ENCODE peak calls at places on chromosomes 12 and 14, in nine cellular contexts. T, J, Q, D, A, O, L, B and Y are unnamed samples.
A peak's percentile ranks its signal among the peaks of the same experiment; 100 is the strongest.

GRCh38 chr12:65594373-65594772 is 229.9 kb upstream of the HMGA2 start:
- DNase-seq in T (no peak), J (no peak), Q (no peak), D (no peak), A (no peak), O (no peak), L (no peak), B (no peak), Y (no peak)

GRCh38 chr12:12282761-12283160 is 15.9 kb upstream of the LRP6 start:
- DNase-seq in T (no peak), J (no peak), Q (no peak), D (no peak), A (no peak), O (no peak), L (peak; percentile 74), B (no peak), Y (no peak)

GRCh38 chr14:44963775-44964380 is 1.9 kb downstream of the TOGARAM1 start:
- DNase-seq in T (no peak), J (no peak), Q (no peak), D (no peak), A (no peak), O (no peak), L (peak; percentile 43), B (no peak), Y (no peak)

GRCh38 chr12:13592063-13592942 is 389.1 kb downstream of the GRIN2B start:
- DNase-seq in T (no peak), J (no peak), Q (no peak), D (no peak), A (no peak), O (no peak), L (no peak), B (no peak), Y (no peak)

GRCh38 chr12:101784376-101784775 is 45.1 kb upstream of the SYCP3 start:
- DNase-seq in T (no peak), J (no peak), Q (no peak), D (no peak), A (no peak), O (no peak), L (no peak), B (no peak), Y (no peak)

GRCh38 chr14:88621090-88621489 is 58.3 kb downstream of the ZC3H14 start:
- DNase-seq in T (no peak), J (no peak), Q (no peak), D (no peak), A (no peak), O (no peak), L (no peak), B (no peak), Y (no peak)

GRCh38 chr12:46983959-46984833 is 95.2 kb upstream of the PCED1B start:
- DNase-seq in T (no peak), J (no peak), Q (no peak), D (peak; percentile 7), A (no peak), O (peak; percentile 26), L (peak; percentile 82), B (no peak), Y (no peak)

GRCh38 chr14:39766397-39767000 is 334.3 kb upstream of the FBXO33 start:
- DNase-seq in T (no peak), J (no peak), Q (no peak), D (no peak), A (no peak), O (no peak), L (no peak), B (no peak), Y (no peak)

GRCh38 chr12:108568653-108569154 is 6.3 kb downstream of the ISCU start:
- DNase-seq in T (no peak), J (no peak), Q (no peak), D (peak; percentile 20), A (no peak), O (no peak), L (no peak), B (no peak), Y (no peak)

GRCh38 chr14:70735043-70735442 is 74.3 kb downstream of the MAP3K9 start:
- DNase-seq in T (no peak), J (no peak), Q (no peak), D (no peak), A (no peak), O (no peak), L (no peak), B (no peak), Y (no peak)

GRCh38 chr12:113853491-113853890 is 112.6 kb downstream of the RBM19 start:
- DNase-seq in T (no peak), J (no peak), Q (no peak), D (no peak), A (no peak), O (no peak), L (no peak), B (no peak), Y (no peak)

GRCh38 chr12:4610481-4610880 is 38.4 kb downstream of the AKAP3 start:
- DNase-seq in T (no peak), J (no peak), Q (no peak), D (no peak), A (no peak), O (no peak), L (no peak), B (no peak), Y (no peak)

GRCh38 chr14:76918751-76919421 is 92.7 kb downstream of the LRRC74A start:
- DNase-seq in T (peak; percentile 94), J (peak; percentile 98), Q (peak; percentile 96), D (no peak), A (peak; percentile 96), O (peak; percentile 77), L (peak; percentile 99), B (peak; percentile 96), Y (peak; percentile 97)

GRCh38 chr12:110015132-110015531 is 15.9 kb downstream of the ANKRD13A start:
- DNase-seq in T (no peak), J (no peak), Q (no peak), D (no peak), A (no peak), O (no peak), L (no peak), B (no peak), Y (no peak)

GRCh38 chr12:130226771-130227170 is 64.5 kb downstream of the FZD10 start:
- DNase-seq in T (peak; percentile 34), J (no peak), Q (no peak), D (no peak), A (no peak), O (no peak), L (no peak), B (no peak), Y (no peak)

GRCh38 chr12:118429703-118430383 is 53.5 kb downstream of the SUDS3 start:
- DNase-seq in T (no peak), J (no peak), Q (no peak), D (no peak), A (no peak), O (no peak), L (no peak), B (peak; percentile 69), Y (no peak)

GRCh38 chr12:69254046-69254445 is 14.7 kb downstream of the CPSF6 start:
- DNase-seq in T (no peak), J (no peak), Q (no peak), D (no peak), A (no peak), O (no peak), L (peak; percentile 70), B (no peak), Y (no peak)

GRCh38 chr12:127696963-127697362 is 570.0 kb upstream of the TMEM132C start:
- DNase-seq in T (no peak), J (no peak), Q (no peak), D (no peak), A (no peak), O (no peak), L (no peak), B (no peak), Y (no peak)

GRCh38 chr14:75249251-75249957 is 29.2 kb upstream of the FOS start:
- DNase-seq in T (no peak), J (no peak), Q (no peak), D (peak; percentile 83), A (no peak), O (no peak), L (no peak), B (peak; percentile 45), Y (no peak)

GRCh38 chr14:94681300-94682060 is 69.3 kb downstream of the SERPINA3 start:
- DNase-seq in T (peak; percentile 27), J (peak; percentile 65), Q (peak; percentile 60), D (no peak), A (no peak), O (peak; percentile 39), L (peak; percentile 78), B (peak; percentile 56), Y (peak; percentile 17)

GRCh38 chr12:45214739-45215418 is 1.0 kb upstream of the ANO6 start:
- DNase-seq in T (no peak), J (no peak), Q (no peak), D (no peak), A (no peak), O (no peak), L (peak; percentile 61), B (no peak), Y (no peak)

GRCh38 chr14:90924618-90925345 is 108.6 kb upstream of the TTC7B start:
- DNase-seq in T (no peak), J (no peak), Q (no peak), D (no peak), A (no peak), O (no peak), L (no peak), B (no peak), Y (no peak)
- H3K27ac ChIP-seq in T (no peak overlapping the region), J (no peak overlapping the region), Q (no peak overlapping the region), D (no peak overlapping the region), A (no peak overlapping the region), O (peak overlapping the region; percentile 32), L (no peak overlapping the region), B (no peak overlapping the region), Y (no peak overlapping the region)

GRCh38 chr12:53983580-53984572 is 1.1 kb upstream of the HOXC10 start:
- DNase-seq in T (no peak), J (peak; percentile 73), Q (no peak), D (no peak), A (no peak), O (no peak), L (no peak), B (peak; percentile 52), Y (no peak)
- H3K27ac ChIP-seq in T (no peak overlapping the region), J (no peak overlapping the region), Q (peak overlapping the region; percentile 98), D (no peak overlapping the region), A (peak overlapping the region; percentile 93), O (no peak overlapping the region), L (no peak overlapping the region), B (no peak overlapping the region), Y (peak overlapping the region; percentile 74)

DNA sequence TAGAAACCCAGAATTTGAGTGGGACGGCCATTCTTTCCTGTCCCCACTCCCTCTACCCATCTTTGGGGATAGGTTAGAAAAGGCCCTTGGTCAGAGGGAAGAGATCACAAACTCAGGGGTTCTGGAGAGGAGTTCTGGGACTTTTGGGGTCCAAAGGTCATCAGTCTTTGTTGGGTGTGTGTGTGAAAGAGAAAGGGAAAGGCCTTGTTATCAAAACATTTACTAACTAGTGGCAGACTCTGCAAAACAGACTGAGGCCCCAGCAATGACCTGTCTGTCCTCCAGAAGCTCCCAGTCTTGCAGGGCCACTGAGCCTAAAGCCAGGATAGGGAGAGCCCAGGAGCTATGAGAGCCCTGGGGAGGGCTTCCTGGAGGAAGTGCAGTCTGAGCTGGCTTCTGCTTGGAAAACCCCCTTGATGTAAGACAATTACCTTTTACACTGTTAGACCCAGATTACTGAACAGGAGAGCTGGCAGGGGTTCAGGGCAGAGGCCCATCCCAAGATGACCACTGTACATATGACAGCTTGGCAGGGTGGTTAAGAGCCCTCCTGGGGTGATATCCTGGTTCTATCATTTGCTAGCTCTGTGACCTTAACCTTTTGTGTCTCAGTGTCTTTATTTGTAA is 429.1 kb upstream of the CCDC196 start:
- DNase-seq in T (no peak), J (no peak), Q (no peak), D (no peak), A (no peak), O (no peak), L (no peak), B (no peak), Y (no peak)
- H3K27ac ChIP-seq in T (no peak overlapping the region), J (no peak overlapping the region), Q (no peak overlapping the region), D (no peak overlapping the region), A (no peak overlapping the region), O (no peak overlapping the region), L (no peak overlapping the region), B (no peak overlapping the region), Y (no peak overlapping the region)

GRCh38 chr12:97275261-97276197 is 187.1 kb upstream of the RMST start:
- DNase-seq in T (peak; percentile 63), J (no peak), Q (no peak), D (no peak), A (no peak), O (no peak), L (no peak), B (no peak), Y (no peak)
- H3K27ac ChIP-seq in T (peak overlapping the region; percentile 55), J (no peak overlapping the region), Q (no peak overlapping the region), D (no peak overlapping the region), A (no peak overlapping the region), O (no peak overlapping the region), L (no peak overlapping the region), B (no peak overlapping the region), Y (no peak overlapping the region)